ENCODE peak calls at places on chromosomes 16 and 17, in seven cellular contexts. One of them, this sample, is unnamed.

GRCh38 chr16:10827691-10828341 is 9.2 kb upstream of the TVP23A start:
- DNase-seq in fibroblast of mammary gland: peak
- DNase-seq in pancreas: peak
- DNase-seq in BJ: peak
- DNase-seq in body of pancreas: peak
- DNase-seq in psoas muscle: peak
- DNase-seq in esophagus squamous epithelium: no peak
- DNase-seq in this sample: peak

GRCh38 chr16:1113889-1114526 is 18.0 kb upstream of the C1QTNF8 start:
- DNase-seq in fibroblast of mammary gland: no peak
- DNase-seq in psoas muscle: no peak
- DNase-seq in esophagus squamous epithelium: no peak
- DNase-seq in BJ: no peak
- DNase-seq in pancreas: no peak
- DNase-seq in body of pancreas: no peak
- DNase-seq in this sample: no peak

GRCh38 chr17:39212200-39212810 is 12.2 kb downstream of the RPL19 start:
- DNase-seq in BJ: no peak
- DNase-seq in psoas muscle: no peak
- DNase-seq in body of pancreas: no peak
- DNase-seq in esophagus squamous epithelium: no peak
- DNase-seq in pancreas: no peak
- DNase-seq in fibroblast of mammary gland: no peak
- DNase-seq in this sample: no peak

GRCh38 chr16:354286-354881 is 1.9 kb upstream of the AXIN1 start:
- DNase-seq in psoas muscle: peak
- DNase-seq in fibroblast of mammary gland: no peak
- DNase-seq in pancreas: peak
- DNase-seq in BJ: no peak
- DNase-seq in body of pancreas: no peak
- DNase-seq in esophagus squamous epithelium: no peak
- DNase-seq in this sample: no peak

GRCh38 chr17:2710804-2711607 is 558 bp downstream of the CLUH start:
- DNase-seq in psoas muscle: peak
- DNase-seq in pancreas: peak
- DNase-seq in esophagus squamous epithelium: no peak
- DNase-seq in BJ: no peak
- DNase-seq in fibroblast of mammary gland: no peak
- DNase-seq in body of pancreas: peak
- DNase-seq in this sample: no peak

GRCh38 chr16:59459811-59460210 is 725.7 kb upstream of the GOT2 start:
- DNase-seq in esophagus squamous epithelium: no peak
- DNase-seq in body of pancreas: no peak
- DNase-seq in fibroblast of mammary gland: peak
- DNase-seq in pancreas: no peak
- DNase-seq in BJ: no peak
- DNase-seq in psoas muscle: no peak
- DNase-seq in this sample: peak

GRCh38 chr17:49996495-49997255 is 1.7 kb upstream of the DLX3 start:
- DNase-seq in psoas muscle: peak
- DNase-seq in pancreas: peak
- DNase-seq in body of pancreas: peak
- DNase-seq in esophagus squamous epithelium: no peak
- DNase-seq in fibroblast of mammary gland: peak
- DNase-seq in BJ: no peak
- DNase-seq in this sample: peak

GRCh38 chr16:81651758-81652718 is 127.1 kb upstream of the PLCG2 start:
- DNase-seq in esophagus squamous epithelium: no peak
- DNase-seq in pancreas: no peak
- DNase-seq in psoas muscle: no peak
- DNase-seq in body of pancreas: no peak
- DNase-seq in BJ: no peak
- DNase-seq in fibroblast of mammary gland: no peak
- DNase-seq in this sample: no peak

GRCh38 chr16:89864421-89864820 is 9.0 kb upstream of the TCF25 start:
- DNase-seq in body of pancreas: no peak
- DNase-seq in pancreas: no peak
- DNase-seq in fibroblast of mammary gland: no peak
- DNase-seq in BJ: no peak
- DNase-seq in esophagus squamous epithelium: no peak
- DNase-seq in psoas muscle: no peak
- DNase-seq in this sample: peak

GRCh38 chr16:57016301-57016700 is 26.9 kb downstream of the NLRC5 start:
- DNase-seq in pancreas: no peak
- DNase-seq in body of pancreas: no peak
- DNase-seq in BJ: no peak
- DNase-seq in psoas muscle: no peak
- DNase-seq in fibroblast of mammary gland: no peak
- DNase-seq in esophagus squamous epithelium: no peak
- DNase-seq in this sample: no peak

GRCh38 chr16:84843149-84844048 is 23.6 kb downstream of the CRISPLD2 start:
- DNase-seq in esophagus squamous epithelium: no peak
- DNase-seq in body of pancreas: no peak
- DNase-seq in BJ: no peak
- DNase-seq in fibroblast of mammary gland: peak
- DNase-seq in psoas muscle: no peak
- DNase-seq in pancreas: no peak
- DNase-seq in this sample: no peak

DNA sequence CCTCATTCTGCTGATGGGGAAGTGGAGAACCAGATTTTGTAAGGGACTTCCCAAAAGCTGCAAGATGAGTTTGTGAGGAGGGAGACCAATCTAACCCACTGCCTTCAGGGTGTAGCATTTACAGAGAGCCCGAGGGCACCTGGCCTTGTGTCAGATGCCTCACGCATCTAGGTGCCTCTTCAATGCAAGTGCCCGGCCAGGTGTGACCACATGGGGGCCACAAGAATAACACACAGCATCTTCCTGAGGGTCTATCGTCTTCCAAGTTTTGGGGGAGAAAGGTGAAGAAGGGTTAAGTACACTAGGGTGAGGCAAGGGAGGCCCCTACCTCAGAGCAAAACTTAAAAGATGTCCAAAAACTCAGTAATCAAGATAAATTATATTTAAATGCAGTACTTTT is 401.7 kb upstream of the CDH5 start:
- DNase-seq in body of pancreas: no peak
- DNase-seq in psoas muscle: no peak
- DNase-seq in pancreas: no peak
- DNase-seq in esophagus squamous epithelium: no peak
- DNase-seq in BJ: no peak
- DNase-seq in fibroblast of mammary gland: no peak
- DNase-seq in this sample: no peak
- TF ChIP-seq CTCF in body of pancreas: no peak
- TF ChIP-seq CTCF in psoas muscle: no peak
- TF ChIP-seq CTCF in pancreas: no peak
- TF ChIP-seq CTCF in esophagus squamous epithelium: no peak
- TF ChIP-seq CTCF in BJ: no peak
- TF ChIP-seq CTCF in fibroblast of mammary gland: no peak
- TF ChIP-seq CTCF in this sample: no peak

GRCh38 chr17:17561408-17562144 is 29.9 kb downstream of the PEMT start:
- DNase-seq in fibroblast of mammary gland: no peak
- DNase-seq in esophagus squamous epithelium: no peak
- DNase-seq in psoas muscle: peak
- DNase-seq in BJ: no peak
- DNase-seq in pancreas: peak
- DNase-seq in body of pancreas: peak
- DNase-seq in this sample: no peak
- H3K4me3 ChIP-seq in fibroblast of mammary gland: no peak
- H3K4me3 ChIP-seq in esophagus squamous epithelium: no peak
- H3K4me3 ChIP-seq in psoas muscle: no peak
- H3K4me3 ChIP-seq in BJ: no peak
- H3K4me3 ChIP-seq in pancreas: no peak
- H3K4me3 ChIP-seq in body of pancreas: no peak
- H3K4me3 ChIP-seq in this sample: no peak

DNA sequence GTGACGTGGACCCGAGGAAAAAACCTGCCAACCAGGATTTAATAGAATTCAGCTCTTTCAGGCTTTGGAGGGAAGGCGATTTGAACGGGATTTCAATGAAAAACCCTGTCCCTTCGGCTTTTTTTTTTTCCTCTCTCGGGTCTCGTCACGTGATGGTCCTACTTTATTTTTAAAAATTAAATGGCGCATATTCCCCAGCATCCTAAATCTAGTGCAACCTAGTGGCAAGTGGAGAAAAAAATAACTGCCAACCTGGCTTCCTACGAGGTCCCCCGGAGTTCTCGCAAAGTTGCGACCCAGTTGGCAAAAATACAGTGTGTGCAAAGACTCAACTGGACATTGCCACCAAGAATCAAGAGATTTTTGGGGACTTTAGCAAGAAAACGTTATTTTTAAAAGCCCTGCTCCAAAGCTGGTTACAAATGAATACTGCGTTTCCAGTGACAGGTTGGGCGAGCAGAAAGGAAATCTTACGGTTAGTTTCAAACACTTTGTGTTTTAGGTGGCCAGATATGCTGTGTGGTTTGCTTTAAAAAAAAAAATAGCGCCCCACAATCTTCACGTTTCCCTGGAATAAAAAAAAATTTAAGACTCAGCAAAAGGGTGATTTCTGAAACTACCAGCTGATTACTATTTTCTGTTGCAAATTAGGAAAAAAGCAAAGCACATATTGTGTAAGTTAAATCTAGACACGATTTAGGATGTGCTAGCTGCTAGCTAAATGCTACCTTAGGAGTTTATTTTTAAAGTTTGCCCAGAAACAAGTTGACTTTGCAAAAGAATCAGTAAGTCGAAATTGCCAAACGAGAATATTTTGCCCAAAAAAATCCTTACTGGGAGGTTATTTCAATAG is 725 bp upstream of the MARF1 start:
- DNase-seq in BJ: no peak
- DNase-seq in fibroblast of mammary gland: peak
- DNase-seq in psoas muscle: no peak
- DNase-seq in esophagus squamous epithelium: no peak
- DNase-seq in body of pancreas: peak
- DNase-seq in pancreas: peak
- DNase-seq in this sample: peak
- TF ChIP-seq CTCF in BJ: peak
- TF ChIP-seq CTCF in fibroblast of mammary gland: peak
- TF ChIP-seq CTCF in psoas muscle: peak
- TF ChIP-seq CTCF in esophagus squamous epithelium: no peak
- TF ChIP-seq CTCF in body of pancreas: no peak
- TF ChIP-seq CTCF in pancreas: peak
- TF ChIP-seq CTCF in this sample: peak

DNA sequence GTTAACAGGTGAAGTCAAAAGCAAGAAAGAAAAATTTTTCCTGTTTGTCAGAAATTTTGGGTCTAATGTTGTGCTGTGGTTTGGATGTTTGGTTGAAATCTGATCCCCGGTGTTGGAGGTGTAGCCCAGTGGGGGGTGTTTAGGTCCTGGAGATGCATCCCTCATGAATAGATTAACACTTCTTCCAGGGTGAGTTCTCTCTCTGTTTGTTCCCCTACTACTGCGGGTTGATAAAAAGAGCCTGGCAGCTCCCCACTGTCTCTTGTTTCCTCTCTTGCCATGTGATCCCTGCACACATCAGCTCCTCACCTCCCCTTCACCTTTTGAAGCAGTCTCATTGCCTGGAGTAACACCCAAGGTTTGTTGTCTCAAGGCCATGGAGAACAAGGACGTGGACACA is 14.6 kb upstream of the CDH8 start:
- DNase-seq in fibroblast of mammary gland: no peak
- DNase-seq in esophagus squamous epithelium: no peak
- DNase-seq in pancreas: no peak
- DNase-seq in BJ: no peak
- DNase-seq in body of pancreas: no peak
- DNase-seq in psoas muscle: no peak
- DNase-seq in this sample: no peak
- H3K4me3 ChIP-seq in fibroblast of mammary gland: no peak
- H3K4me3 ChIP-seq in esophagus squamous epithelium: no peak
- H3K4me3 ChIP-seq in pancreas: no peak
- H3K4me3 ChIP-seq in BJ: no peak
- H3K4me3 ChIP-seq in body of pancreas: no peak
- H3K4me3 ChIP-seq in psoas muscle: no peak
- H3K4me3 ChIP-seq in this sample: no peak